ENCODE peak calls at places on chromosomes 4 and X, in seven cellular contexts. L is breast epithelium; H is right lobe of liver; Q is cardiac muscle cell; A is CD8-positive, alpha-beta memory T cell; Z is trophoblast cell; M is psoas muscle. B is an unnamed sample.

GRCh38 chr4:860561-860960 is 34.6 kb upstream of the CPLX1 start:
- DNase-seq in Z (no peak), H (no peak), A (no peak), M (peak; percentile 17), L (no peak), Q (no peak), B (no peak)

GRCh38 chr4:6893449-6894085 is 16.1 kb upstream of the TBC1D14 start:
- DNase-seq in L (no peak), Z (no peak), Q (no peak), M (no peak), H (peak; percentile 90), A (no peak), B (no peak)

GRCh38 chr4:532588-533317 is 33.7 kb downstream of the PIGG start:
- DNase-seq in M (no peak), Z (no peak), L (peak; percentile 4), A (no peak), Q (no peak), H (no peak), B (no peak)

GRCh38 chr4:110730318-110730717 is 107.4 kb upstream of the PITX2 start:
- DNase-seq in A (no peak), L (no peak), H (no peak), Q (no peak), M (no peak), Z (no peak), B (no peak)

GRCh38 chrX:139170526-139171173 is 359.9 kb upstream of the F9 start:
- DNase-seq in A (no peak), Q (no peak), Z (no peak), L (no peak), M (no peak), H (no peak), B (no peak)

GRCh38 chrX:13013353-13014110 is 30.9 kb downstream of the FAM9C start:
- DNase-seq in Z (peak; percentile 64), L (no peak), M (no peak), H (no peak), Q (no peak), A (peak; percentile 18), B (peak; percentile 58)

GRCh38 chr4:172007889-172008288 is 194.7 kb downstream of the GALNTL6 start:
- DNase-seq in H (no peak), Q (no peak), A (no peak), M (no peak), L (no peak), Z (no peak), B (no peak)

GRCh38 chr4:174213734-174214101 is 69.7 kb downstream of the FBXO8 start:
- DNase-seq in H (no peak), M (no peak), Q (no peak), A (no peak), L (no peak), Z (no peak), B (no peak)

GRCh38 chr4:70996014-70996353 is 2.5 kb downstream of the DCK start:
- DNase-seq in M (no peak), Q (no peak), Z (no peak), L (no peak), H (no peak), A (no peak), B (no peak)

GRCh38 chr4:158008551-158009218 is 164.1 kb downstream of the GASK1B start:
- DNase-seq in L (no peak), A (no peak), Q (no peak), H (no peak), M (no peak), Z (no peak), B (no peak)

GRCh38 chr4:127162741-127163140 is 470.0 kb upstream of the INTU start:
- DNase-seq in A (no peak), L (no peak), M (no peak), Q (no peak), Z (peak; percentile 6), H (no peak), B (no peak)

GRCh38 chr4:158769175-158769831 is 477 bp downstream of the FNIP2 start:
- DNase-seq in Z (peak; percentile 75), Q (peak; percentile 33), M (peak; percentile 68), H (peak; percentile 62), A (peak; percentile 36), L (no peak), B (peak; percentile 76)

GRCh38 chrX:154735695-154736393 is 15.0 kb downstream of the GAB3 start:
- DNase-seq in Q (no peak), L (no peak), A (no peak), H (no peak), M (peak; percentile 75), Z (peak; percentile 80), B (no peak)

GRCh38 chrX:13506574-13506973 is 62.8 kb upstream of the EGFL6 start:
- DNase-seq in L (no peak), Z (peak; percentile 68), Q (peak; percentile 63), H (no peak), M (peak; percentile 58), A (peak; percentile 28), B (peak; percentile 36)

GRCh38 chrX:39802354-39802753 is 295.4 kb downstream of the BCOR start:
- DNase-seq in Q (no peak), L (no peak), M (no peak), Z (no peak), H (no peak), A (no peak), B (no peak)

GRCh38 chr4:158778065-158778711 is 9.4 kb downstream of the FNIP2 start:
- DNase-seq in H (no peak), Z (no peak), Q (no peak), M (no peak), A (no peak), L (no peak), B (no peak)

GRCh38 chr4:100582146-100582545 is 64.3 kb upstream of the EMCN start:
- DNase-seq in M (peak; percentile 43), Z (no peak), A (no peak), Q (peak; percentile 61), H (no peak), L (no peak), B (no peak)

GRCh38 chr4:173494013-173494970 is 35.7 kb downstream of the HAND2 start:
- DNase-seq in H (peak; percentile 63), Z (peak; percentile 77), M (no peak), L (peak; percentile 33), A (peak; percentile 40), Q (peak; percentile 69), B (no peak)

GRCh38 chr4:65670331-65671031 is at the start of gene EPHA5:
- DNase-seq in A (no peak), L (no peak), Q (peak; percentile 86), Z (peak; percentile 13), H (no peak), M (peak; percentile 55), B (peak; percentile 10)

GRCh38 chr4:122842984-122843531 is 16.4 kb downstream of the FGF2 start:
- DNase-seq in M (no peak), L (peak; percentile 56), A (no peak), H (no peak), Z (no peak), Q (no peak), B (peak; percentile 30)

GRCh38 chr4:175369087-175369486 is 443.0 kb downstream of the GPM6A start:
- DNase-seq in Q (no peak), A (no peak), Z (no peak), M (no peak), H (no peak), L (no peak), B (no peak)

GRCh38 chr4:157739237-157739636 is 433.6 kb downstream of the GASK1B start:
- DNase-seq in Q (no peak), M (no peak), H (no peak), L (no peak), A (no peak), Z (no peak), B (no peak)

GRCh38 chr4:2289955-2290333 is 28.0 kb upstream of the MXD4 start:
- DNase-seq in H (peak; percentile 33), Q (no peak), M (no peak), A (no peak), L (no peak), Z (peak; percentile 35), B (no peak)

GRCh38 chr4:152485726-152486276 is 50.1 kb downstream of the FBXW7 start:
- DNase-seq in Z (no peak), Q (no peak), A (peak; percentile 60), M (no peak), L (no peak), H (no peak), B (no peak)

GRCh38 chrX:123188081-123188480 is 4.0 kb downstream of the GRIA3 start:
- DNase-seq in Q (no peak), H (no peak), Z (no peak), A (no peak), M (no peak), L (no peak), B (no peak)

GRCh38 chr4:40629401-40630334 is at the start of gene RBM47:
- DNase-seq in Z (peak; percentile 97), H (peak; percentile 88), L (peak; percentile 73), A (no peak), M (peak; percentile 71), Q (peak; percentile 61), B (peak; percentile 90)

GRCh38 chr4:3234171-3235029 is 14.6 kb upstream of the MSANTD1 start:
- DNase-seq in Q (no peak), Z (no peak), H (no peak), M (no peak), L (no peak), A (no peak), B (no peak)

GRCh38 chr4:89222171-89222570 is 85.4 kb downstream of the GPRIN3 start:
- DNase-seq in A (no peak), Z (peak; percentile 52), L (no peak), M (no peak), H (no peak), Q (no peak), B (no peak)

GRCh38 chr4:105967058-105967658 is 71.9 kb downstream of the NPNT start:
- DNase-seq in H (peak; percentile 49), A (no peak), Z (peak; percentile 12), Q (no peak), M (no peak), L (no peak), B (peak; percentile 38)

DNA sequence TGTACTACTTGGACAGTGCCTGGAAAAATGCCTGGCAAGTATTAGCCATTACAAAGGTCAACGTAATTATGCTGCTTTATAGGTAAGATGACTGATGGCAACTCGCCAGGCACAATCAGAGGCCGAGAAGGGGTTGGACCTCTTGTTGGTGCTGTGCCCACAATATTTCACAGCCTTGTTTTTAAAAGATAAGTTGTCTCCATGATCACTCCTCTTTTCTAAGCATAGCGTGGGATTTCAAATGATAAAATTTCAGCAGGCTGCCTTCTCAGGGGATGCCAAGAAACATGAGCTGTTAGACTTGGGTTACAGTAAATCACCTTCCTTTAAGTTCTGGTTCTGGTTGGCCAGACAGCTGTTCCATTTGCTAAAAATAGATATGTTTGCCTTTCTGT is 26.9 kb downstream of the HOPX start:
- DNase-seq in Q (no peak), H (no peak), Z (no peak), A (no peak), M (no peak), L (no peak), B (peak; percentile 35)
- H3K4me1 ChIP-seq in Q (no peaks in the 10 kb centered on the region), H (no peaks in the 10 kb centered on the region), Z (peaks cover 6% of the 10 kb centered on the region), A (peaks cover 45% of the 10 kb centered on the region), M (peaks cover 31% of the 10 kb centered on the region), L (no peaks in the 10 kb centered on the region), B (peaks cover 4% of the 10 kb centered on the region)

GRCh38 chr4:112127736-112128322 is 17.4 kb upstream of the FAM241A start:
- DNase-seq in Q (no peak), Z (no peak), M (no peak), H (no peak), A (no peak), L (no peak), B (no peak)
- H3K4me3 ChIP-seq in Q (no peak overlapping the region), Z (no peak overlapping the region), M (no peak overlapping the region), H (no peak overlapping the region), A (no peak overlapping the region), L (no peak overlapping the region), B (no peak overlapping the region)

GRCh38 chr4:38488891-38489861 is 174.8 kb upstream of the KLF3 start:
- DNase-seq in M (no peak), Z (peak; percentile 7), A (no peak), Q (peak; percentile 23), H (no peak), L (no peak), B (no peak)
- H3K4me1 ChIP-seq in M (peaks cover 4% of the 10 kb centered on the region), Z (peaks cover 6% of the 10 kb centered on the region), A (peaks cover 40% of the 10 kb centered on the region), Q (no peaks in the 10 kb centered on the region), H (no peaks in the 10 kb centered on the region), L (no peaks in the 10 kb centered on the region), B (peaks cover 5% of the 10 kb centered on the region)

GRCh38 chr4:187118731-187119130 is 395.1 kb upstream of the FAT1 start:
- DNase-seq in Z (no peak), A (no peak), M (no peak), Q (no peak), L (no peak), H (no peak), B (no peak)
- H3K4me3 ChIP-seq in Z (no peak overlapping the region), A (no peak overlapping the region), M (no peak overlapping the region), Q (no peak overlapping the region), L (no peak overlapping the region), H (no peak overlapping the region), B (no peak overlapping the region)

B was measured in mucosa of descending colon.